ENCODE peak calls at places on chromosomes 2 and 18, in eight cellular contexts. K is GM12878, O is HepG2, D is A549, H is SK-N-SH, Y is tibial nerve, G is stomach, A is suprapubic skin. S is an unnamed sample.

GRCh38 chr18:32761231-32761785 is 11.5 kb downstream of the KLHL14 start:
- DNase-seq in G (no peak), Y (no peak), A (no peak), O (no peak), K (no peak), H (no peak), D (no peak), S (no peak)

GRCh38 chr2:201796478-201796865 is 9.9 kb upstream of the CDK15 start:
- DNase-seq in D (no peak), H (no peak), Y (no peak), K (no peak), G (no peak), A (no peak), O (no peak), S (no peak)

GRCh38 chr2:143965493-143966164 is 554.3 kb downstream of the ZEB2 start:
- DNase-seq in H (no peak), Y (no peak), O (no peak), K (no peak), A (no peak), D (no peak), G (no peak), S (no peak)

GRCh38 chr2:173972636-173973035 is 7.5 kb upstream of the SP3 start:
- DNase-seq in A (no peak), D (peak), H (no peak), G (no peak), O (no peak), K (no peak), Y (no peak), S (no peak)

GRCh38 chr18:9763876-9764605 is 55.9 kb downstream of the RAB31 start:
- DNase-seq in O (no peak), Y (no peak), A (no peak), G (no peak), K (no peak), D (no peak), H (no peak), S (no peak)

GRCh38 chr2:188983427-188984101 is 9.4 kb downstream of the COL3A1 start:
- DNase-seq in A (no peak), Y (no peak), O (peak), G (no peak), K (no peak), H (no peak), D (no peak), S (no peak)

GRCh38 chr18:9737814-9738160 is 29.7 kb downstream of the RAB31 start:
- DNase-seq in D (no peak), A (no peak), G (no peak), O (no peak), Y (no peak), H (peak), K (no peak), S (no peak)

GRCh38 chr2:161239416-161240109 is 68.7 kb upstream of the PSMD14 start:
- DNase-seq in D (no peak), K (no peak), O (no peak), A (no peak), Y (no peak), H (no peak), G (no peak), S (peak)

GRCh38 chr2:8441986-8442385 is 239.9 kb upstream of the ID2 start:
- DNase-seq in H (no peak), O (no peak), A (no peak), G (no peak), D (no peak), Y (no peak), K (no peak), S (no peak)

GRCh38 chr2:202660796-202661195 is 26.0 kb downstream of the FAM117B start:
- DNase-seq in O (no peak), A (no peak), H (no peak), D (no peak), G (no peak), Y (no peak), K (no peak), S (no peak)

GRCh38 chr2:23475036-23475435 is 90.1 kb downstream of the KLHL29 start:
- DNase-seq in Y (no peak), H (no peak), A (no peak), O (no peak), G (no peak), D (no peak), K (no peak), S (no peak)

GRCh38 chr2:175834472-175834871 is 167.6 kb downstream of the LNPK start:
- DNase-seq in O (no peak), Y (no peak), H (no peak), G (no peak), A (no peak), D (no peak), K (no peak), S (no peak)

GRCh38 chr2:175837046-175837445 is 165.0 kb downstream of the LNPK start:
- DNase-seq in A (no peak), Y (no peak), G (no peak), K (no peak), O (no peak), D (no peak), H (no peak), S (no peak)

GRCh38 chr2:175840261-175840660 is 161.8 kb downstream of the LNPK start:
- DNase-seq in H (no peak), A (no peak), G (no peak), Y (no peak), O (no peak), D (no peak), K (no peak), S (no peak)

GRCh38 chr2:175836361-175836760 is 165.7 kb downstream of the LNPK start:
- DNase-seq in G (no peak), Y (no peak), A (no peak), D (no peak), H (no peak), K (no peak), O (no peak), S (no peak)

DNA sequence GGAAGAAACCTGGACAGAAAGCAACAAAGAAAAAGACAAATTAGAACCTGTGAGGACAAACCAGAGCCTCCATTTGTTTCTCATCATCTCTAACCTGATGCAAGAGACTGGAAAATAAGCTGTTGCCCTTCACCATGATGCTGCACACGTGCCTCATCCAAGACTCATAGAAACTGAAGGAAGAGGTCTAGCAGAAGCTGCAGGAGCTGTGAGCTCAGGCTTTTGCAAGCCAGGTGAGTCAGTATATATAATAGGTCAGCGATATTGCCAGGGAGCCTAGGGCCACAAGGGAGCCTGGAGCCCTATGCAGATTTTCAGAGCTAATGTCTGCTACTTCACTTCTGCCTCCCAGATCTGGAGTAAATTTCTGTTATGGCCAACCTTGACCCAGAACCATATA is 163.1 kb downstream of the LNPK start:
- DNase-seq in D (no peak), O (no peak), H (no peak), G (no peak), Y (no peak), K (no peak), A (no peak), S (no peak)
- TF ChIP-seq EP300 in D (no peak), O (no peak), H (no peak), G (no peak), Y (no peak), K (no peak), A (no peak), S (no peak)

GRCh38 chr2:25044990-25045389 is 3.1 kb downstream of the EFR3B start:
- DNase-seq in A (no peak), G (no peak), D (no peak), K (peak), H (no peak), O (no peak), Y (no peak), S (no peak)
- TF ChIP-seq EP300 in A (no peak), G (no peak), D (no peak), K (no peak), H (no peak), O (no peak), Y (no peak), S (no peak)

DNA sequence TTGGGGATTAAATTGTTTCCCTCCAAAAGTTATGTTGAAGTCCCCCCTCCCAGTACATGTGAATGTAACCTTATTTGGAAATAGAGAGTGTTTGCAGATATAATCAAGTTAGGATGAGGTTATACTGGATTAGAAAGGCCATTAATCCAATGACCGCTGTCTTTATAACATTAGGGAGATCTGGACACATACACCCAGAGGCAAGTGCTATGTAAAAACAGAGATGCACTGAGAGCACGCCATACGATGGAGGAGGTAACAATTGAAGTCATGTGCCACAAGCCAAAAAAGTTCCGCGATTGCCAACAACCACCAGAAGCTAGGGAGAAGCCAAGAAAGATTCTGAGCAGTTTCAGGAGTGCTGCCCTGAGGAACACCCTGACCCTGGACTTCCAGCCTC is 153.3 kb downstream of the RNF144A start:
- DNase-seq in K (no peak), O (no peak), D (no peak), H (peak), G (no peak), Y (no peak), A (no peak), S (no peak)
- TF ChIP-seq EP300 in K (no peak), O (no peak), D (no peak), H (no peak), G (no peak), Y (no peak), A (no peak), S (no peak)

GRCh38 chr2:84800194-84800805 is 80.6 kb downstream of the TRABD2A start:
- DNase-seq in H (no peak), O (no peak), Y (no peak), K (no peak), A (no peak), G (no peak), D (no peak), S (no peak)

GRCh38 chr2:84799772-84800171 is 81.1 kb downstream of the TRABD2A start:
- DNase-seq in O (no peak), D (no peak), G (no peak), K (no peak), Y (no peak), A (no peak), H (no peak), S (no peak)

GRCh38 chr2:84793641-84794040 is 87.2 kb downstream of the TRABD2A start:
- DNase-seq in O (no peak), Y (no peak), K (no peak), H (no peak), G (no peak), A (no peak), D (no peak), S (no peak)

GRCh38 chr2:84796798-84797197 is 84.1 kb downstream of the TRABD2A start:
- DNase-seq in K (no peak), O (no peak), H (no peak), D (no peak), G (no peak), A (no peak), Y (no peak), S (no peak)

DNA sequence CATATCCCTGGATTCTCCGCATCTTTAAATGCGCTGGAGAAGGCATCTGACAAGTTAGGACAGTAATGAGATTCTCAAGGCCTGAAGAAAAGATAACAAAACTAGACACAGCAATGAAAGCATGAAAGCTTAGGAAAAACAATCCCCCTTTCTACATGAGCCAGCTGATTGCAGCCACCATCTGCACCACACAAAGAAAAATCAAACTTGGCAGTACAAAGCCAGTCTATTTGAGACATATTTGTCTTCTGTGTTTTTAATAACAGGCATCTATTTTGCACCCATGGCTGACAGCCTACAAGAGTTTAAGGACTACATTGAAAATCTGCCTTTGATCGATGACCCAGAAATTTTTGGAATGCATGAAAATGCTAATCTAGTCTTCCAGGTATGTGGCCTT is 83.6 kb downstream of the TRABD2A start:
- DNase-seq in D (no peak), H (no peak), G (no peak), K (no peak), O (no peak), A (no peak), Y (no peak), S (no peak)
- TF ChIP-seq EP300 in D (no peak), H (no peak), G (no peak), K (no peak), O (no peak), A (no peak), Y (no peak), S (no peak)

GRCh38 chr2:20478961-20479360 is 32.1 kb downstream of the RHOB start:
- DNase-seq in D (no peak), Y (no peak), H (no peak), G (no peak), K (no peak), O (no peak), A (no peak), S (no peak)
- TF ChIP-seq EP300 in D (no peak), Y (no peak), H (no peak), G (no peak), K (no peak), O (no peak), A (no peak), S (no peak)

GRCh38 chr2:120862254-120863172 is 126.8 kb downstream of the GLI2 start:
- DNase-seq in K (no peak), G (no peak), H (no peak), D (no peak), Y (no peak), A (no peak), O (no peak), S (no peak)

GRCh38 chr2:120864981-120865380 is 129.3 kb downstream of the GLI2 start:
- DNase-seq in A (no peak), D (no peak), K (no peak), G (no peak), O (no peak), H (no peak), Y (no peak), S (no peak)

GRCh38 chr2:120865656-120866055 is 130.0 kb downstream of the GLI2 start:
- DNase-seq in K (no peak), H (no peak), D (no peak), A (no peak), Y (no peak), G (no peak), O (no peak), S (no peak)

GRCh38 chr2:120863173-120863545 is 127.5 kb downstream of the GLI2 start:
- DNase-seq in A (no peak), G (peak), Y (no peak), D (no peak), O (no peak), K (no peak), H (no peak), S (no peak)

GRCh38 chr2:120863661-120864320 is 128.1 kb downstream of the GLI2 start:
- DNase-seq in D (peak), O (no peak), K (no peak), H (no peak), G (peak), A (no peak), Y (peak), S (no peak)
- TF ChIP-seq EP300 in D (no peak), O (no peak), K (no peak), H (no peak), G (no peak), A (no peak), Y (no peak), S (no peak)

GRCh38 chr2:149129433-149129832 is 90.9 kb downstream of the LYPD6B start:
- DNase-seq in H (no peak), O (no peak), A (no peak), Y (no peak), G (no peak), K (no peak), D (no peak), S (no peak)
- TF ChIP-seq EP300 in H (peak), O (no peak), A (no peak), Y (no peak), G (no peak), K (no peak), D (no peak), S (no peak)

DNA sequence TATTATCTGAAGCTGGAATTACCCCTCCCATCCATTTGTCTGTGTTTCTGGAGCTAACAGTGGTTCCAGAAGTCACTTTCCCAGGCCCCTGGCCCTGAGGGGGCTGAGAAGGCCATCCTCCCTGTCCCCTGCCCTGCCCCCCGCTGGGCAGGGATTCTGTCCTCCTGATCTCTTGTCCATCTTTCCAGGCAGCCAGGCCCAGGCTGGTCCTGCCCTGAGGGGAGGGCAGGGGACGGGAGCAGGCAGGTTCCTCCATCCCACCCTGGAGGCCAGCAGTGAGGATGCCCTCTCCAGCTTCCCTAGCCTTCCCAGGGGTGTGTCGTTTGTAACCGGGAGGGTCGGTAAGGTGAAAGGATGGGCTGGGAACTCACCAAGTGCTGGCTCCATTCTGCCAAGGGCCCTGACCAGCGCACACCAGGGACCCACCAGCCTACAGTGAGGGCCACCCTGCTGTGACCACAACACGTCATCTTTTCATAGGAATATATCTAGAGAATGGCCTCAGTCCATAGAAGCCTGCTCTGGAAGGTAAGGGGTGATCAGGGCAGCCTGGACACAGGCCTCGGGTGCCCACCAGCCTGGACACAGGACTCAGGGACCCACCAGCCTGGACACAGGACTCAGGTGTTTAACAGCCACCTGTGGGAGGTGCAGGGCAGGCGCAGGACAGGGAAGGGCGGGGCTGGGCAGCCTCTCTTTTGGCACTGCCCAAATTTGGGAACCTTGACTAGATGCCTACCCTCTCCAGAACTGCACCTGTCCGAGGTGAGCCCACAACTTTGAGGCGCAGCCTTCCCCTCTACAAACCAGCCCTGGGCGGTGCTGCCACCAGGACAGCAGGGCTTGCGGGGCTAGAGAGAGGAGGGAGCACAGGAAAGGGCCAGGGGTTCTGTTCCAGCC is 35.8 kb upstream of the GPC1 start:
- DNase-seq in Y (no peak), G (peak), A (peak), D (no peak), K (no peak), O (no peak), H (no peak), S (no peak)
- TF ChIP-seq EP300 in Y (no peak), G (no peak), A (no peak), D (no peak), K (no peak), O (no peak), H (no peak), S (no peak)

GRCh38 chr2:240393831-240394410 is 41.5 kb upstream of the GPC1 start:
- DNase-seq in G (no peak), K (no peak), O (no peak), H (no peak), D (no peak), A (peak), Y (no peak), S (no peak)
- TF ChIP-seq EP300 in G (no peak), K (no peak), O (no peak), H (no peak), D (no peak), A (no peak), Y (no peak), S (no peak)

DNA sequence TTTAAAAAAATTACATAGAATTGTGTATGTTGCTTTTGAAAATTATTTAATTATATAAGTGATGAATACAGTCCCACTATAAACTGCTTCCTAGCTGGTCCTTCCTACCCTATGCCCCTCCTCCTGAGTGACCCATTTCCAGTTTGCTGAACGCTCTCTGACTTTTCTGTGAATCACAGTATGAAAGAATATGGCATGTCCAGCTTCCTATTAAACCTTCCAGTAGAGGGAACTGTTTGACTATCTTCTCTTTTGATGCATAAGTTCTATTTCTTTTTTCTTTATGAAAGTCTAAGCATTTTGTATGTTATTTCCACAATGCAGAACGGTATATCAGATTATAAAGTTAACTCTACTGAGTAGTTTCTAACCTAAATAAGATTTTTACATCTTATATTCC is 41.3 kb downstream of the PSMG2 start:
- DNase-seq in O (peak), A (no peak), D (peak), G (no peak), H (peak), K (no peak), Y (no peak), S (no peak)
- TF ChIP-seq EP300 in O (no peak), A (no peak), D (no peak), G (no peak), H (no peak), K (no peak), Y (no peak), S (no peak)